ENCODE peak calls at places on chromosomes 7 and 10, in four cellular contexts. One of them, this sample, is unnamed.

GRCh38 chr7:80883188-80884025 is 35.4 kb downstream of the SEMA3C start:
- DNase-seq in SW480: peak
- DNase-seq in CD4-positive, alpha-beta T cell: no peak
- DNase-seq in fibroblast of the aortic adventitia: peak
- DNase-seq in this sample: peak

GRCh38 chr10:5188358-5188757 is 3.4 kb upstream of the AKR1C8 start:
- DNase-seq in SW480: no peak
- DNase-seq in CD4-positive, alpha-beta T cell: no peak
- DNase-seq in fibroblast of the aortic adventitia: no peak
- DNase-seq in this sample: no peak

GRCh38 chr7:77536017-77536412 is 1.1 kb upstream of the PTPN12 start:
- DNase-seq in SW480: no peak
- DNase-seq in CD4-positive, alpha-beta T cell: no peak
- DNase-seq in fibroblast of the aortic adventitia: no peak
- DNase-seq in this sample: no peak

GRCh38 chr7:23593706-23594105 is 3.5 kb upstream of the CCDC126 start:
- DNase-seq in SW480: no peak
- DNase-seq in CD4-positive, alpha-beta T cell: no peak
- DNase-seq in fibroblast of the aortic adventitia: no peak
- DNase-seq in this sample: no peak

GRCh38 chr7:18684899-18685298 is 189.3 kb downstream of the HDAC9 start:
- DNase-seq in SW480: peak
- DNase-seq in CD4-positive, alpha-beta T cell: no peak
- DNase-seq in fibroblast of the aortic adventitia: no peak
- DNase-seq in this sample: no peak

GRCh38 chr10:119726291-119727261 is 726 bp downstream of the INPP5F start:
- DNase-seq in SW480: no peak
- DNase-seq in CD4-positive, alpha-beta T cell: no peak
- DNase-seq in fibroblast of the aortic adventitia: no peak
- DNase-seq in this sample: no peak

GRCh38 chr10:115022754-115023153 is 70.4 kb upstream of the ATRNL1 start:
- DNase-seq in SW480: no peak
- DNase-seq in CD4-positive, alpha-beta T cell: no peak
- DNase-seq in fibroblast of the aortic adventitia: no peak
- DNase-seq in this sample: no peak

GRCh38 chr7:81167934-81168333 is 249.1 kb upstream of the SEMA3C start:
- DNase-seq in SW480: no peak
- DNase-seq in CD4-positive, alpha-beta T cell: no peak
- DNase-seq in fibroblast of the aortic adventitia: no peak
- DNase-seq in this sample: no peak

GRCh38 chr7:5634107-5634950 is 147.1 kb downstream of the RNF216 start:
- DNase-seq in SW480: no peak
- DNase-seq in CD4-positive, alpha-beta T cell: no peak
- DNase-seq in fibroblast of the aortic adventitia: peak
- DNase-seq in this sample: peak

GRCh38 chr7:51080622-51081269 is 235.9 kb downstream of the COBL start:
- DNase-seq in SW480: no peak
- DNase-seq in CD4-positive, alpha-beta T cell: no peak
- DNase-seq in fibroblast of the aortic adventitia: no peak
- DNase-seq in this sample: no peak

GRCh38 chr7:138798836-138799235 is 840 bp upstream of the ATP6V0A4 start:
- DNase-seq in SW480: no peak
- DNase-seq in CD4-positive, alpha-beta T cell: no peak
- DNase-seq in fibroblast of the aortic adventitia: no peak
- DNase-seq in this sample: no peak

GRCh38 chr7:47666164-47666862 is 84.4 kb upstream of the TNS3 start:
- DNase-seq in SW480: no peak
- DNase-seq in CD4-positive, alpha-beta T cell: no peak
- DNase-seq in fibroblast of the aortic adventitia: peak
- DNase-seq in this sample: no peak

GRCh38 chr10:131016556-131016955 is 295.0 kb downstream of the TCERG1L start:
- DNase-seq in SW480: no peak
- DNase-seq in CD4-positive, alpha-beta T cell: no peak
- DNase-seq in fibroblast of the aortic adventitia: no peak
- DNase-seq in this sample: no peak

GRCh38 chr10:91891285-91892001 is 17.8 kb downstream of the FGFBP3 start:
- DNase-seq in SW480: no peak
- DNase-seq in CD4-positive, alpha-beta T cell: no peak
- DNase-seq in fibroblast of the aortic adventitia: peak
- DNase-seq in this sample: no peak

GRCh38 chr7:55441668-55442305 is 76.7 kb downstream of the LANCL2 start:
- DNase-seq in SW480: no peak
- DNase-seq in CD4-positive, alpha-beta T cell: no peak
- DNase-seq in fibroblast of the aortic adventitia: peak
- DNase-seq in this sample: no peak

GRCh38 chr10:119205926-119206602 is 1.3 kb upstream of the GRK5 start:
- DNase-seq in SW480: peak
- DNase-seq in CD4-positive, alpha-beta T cell: peak
- DNase-seq in fibroblast of the aortic adventitia: no peak
- DNase-seq in this sample: peak

GRCh38 chr10:33377658-33378025 is 43.2 kb upstream of the NRP1 start:
- DNase-seq in SW480: peak
- DNase-seq in CD4-positive, alpha-beta T cell: no peak
- DNase-seq in fibroblast of the aortic adventitia: peak
- DNase-seq in this sample: no peak

GRCh38 chr10:98376485-98376884 is 38.5 kb downstream of the PYROXD2 start:
- DNase-seq in SW480: no peak
- DNase-seq in CD4-positive, alpha-beta T cell: no peak
- DNase-seq in fibroblast of the aortic adventitia: peak
- DNase-seq in this sample: no peak

GRCh38 chr10:116538461-116538860 is 7.3 kb upstream of the PNLIP start:
- DNase-seq in SW480: peak
- DNase-seq in CD4-positive, alpha-beta T cell: no peak
- DNase-seq in fibroblast of the aortic adventitia: no peak
- DNase-seq in this sample: peak

GRCh38 chr7:112420236-112420945 is 29.9 kb upstream of the IFRD1 start:
- DNase-seq in SW480: peak
- DNase-seq in CD4-positive, alpha-beta T cell: no peak
- DNase-seq in fibroblast of the aortic adventitia: peak
- DNase-seq in this sample: no peak

GRCh38 chr7:157668221-157668883 is 331.5 kb downstream of the DNAJB6 start:
- DNase-seq in SW480: no peak
- DNase-seq in CD4-positive, alpha-beta T cell: no peak
- DNase-seq in fibroblast of the aortic adventitia: no peak
- DNase-seq in this sample: no peak

GRCh38 chr10:93226619-93227018 is 152.9 kb downstream of the CYP26A1 start:
- DNase-seq in SW480: no peak
- DNase-seq in CD4-positive, alpha-beta T cell: no peak
- DNase-seq in fibroblast of the aortic adventitia: no peak
- DNase-seq in this sample: no peak

GRCh38 chr7:87600130-87601124 is at the start of gene ABCB1:
- DNase-seq in SW480: peak
- DNase-seq in CD4-positive, alpha-beta T cell: peak
- DNase-seq in fibroblast of the aortic adventitia: peak
- DNase-seq in this sample: no peak

GRCh38 chr7:38584443-38585210 is 46.5 kb downstream of the AMPH start:
- DNase-seq in SW480: no peak
- DNase-seq in CD4-positive, alpha-beta T cell: no peak
- DNase-seq in fibroblast of the aortic adventitia: peak
- DNase-seq in this sample: no peak

GRCh38 chr7:16708980-16709379 is 44.6 kb upstream of the TSPAN13 start:
- DNase-seq in SW480: no peak
- DNase-seq in CD4-positive, alpha-beta T cell: no peak
- DNase-seq in fibroblast of the aortic adventitia: peak
- DNase-seq in this sample: no peak

GRCh38 chr7:22216832-22217475 is 140.0 kb downstream of the RAPGEF5 start:
- DNase-seq in SW480: no peak
- DNase-seq in CD4-positive, alpha-beta T cell: no peak
- DNase-seq in fibroblast of the aortic adventitia: peak
- DNase-seq in this sample: no peak

GRCh38 chr10:52740913-52741675 is 31.5 kb downstream of the MBL2 start:
- DNase-seq in SW480: peak
- DNase-seq in CD4-positive, alpha-beta T cell: no peak
- DNase-seq in fibroblast of the aortic adventitia: peak
- DNase-seq in this sample: peak

GRCh38 chr7:42886129-42886528 is 25.7 kb downstream of the C7orf25 start:
- DNase-seq in SW480: peak
- DNase-seq in CD4-positive, alpha-beta T cell: no peak
- DNase-seq in fibroblast of the aortic adventitia: peak
- DNase-seq in this sample: no peak

This sample was measured in SJCRH30.